ENCODE peak calls at places on chromosomes 1 and 21, in eight cellular contexts. One of them, this sample, is unnamed.

GRCh38 chr1:179217943-179218507 is 11.5 kb downstream of the ABL2 start:
- DNase-seq in endodermal cell: no peak
- DNase-seq in IMR-90: peak; percentile 55
- DNase-seq in GM23248: peak; percentile 69
- DNase-seq in fibroblast of lung: peak; percentile 49
- DNase-seq in neural progenitor cell: no peak
- DNase-seq in Karpas-422: peak; percentile 61
- DNase-seq in SK-N-SH: no peak
- DNase-seq in this sample: no peak

GRCh38 chr1:6822530-6823359 is 37.5 kb downstream of the CAMTA1 start:
- DNase-seq in endodermal cell: no peak
- DNase-seq in IMR-90: no peak
- DNase-seq in GM23248: no peak
- DNase-seq in fibroblast of lung: no peak
- DNase-seq in neural progenitor cell: no peak
- DNase-seq in Karpas-422: peak; percentile 72
- DNase-seq in SK-N-SH: no peak
- DNase-seq in this sample: no peak

GRCh38 chr1:22255341-22256212 is 112.7 kb upstream of the WNT4 start:
- DNase-seq in endodermal cell: no peak
- DNase-seq in IMR-90: no peak
- DNase-seq in GM23248: no peak
- DNase-seq in fibroblast of lung: no peak
- DNase-seq in neural progenitor cell: no peak
- DNase-seq in Karpas-422: no peak
- DNase-seq in SK-N-SH: no peak
- DNase-seq in this sample: no peak

GRCh38 chr1:2801535-2802291 is at the start of gene TTC34:
- DNase-seq in endodermal cell: no peak
- DNase-seq in IMR-90: no peak
- DNase-seq in GM23248: peak; percentile 18
- DNase-seq in fibroblast of lung: no peak
- DNase-seq in neural progenitor cell: no peak
- DNase-seq in Karpas-422: peak; percentile 85
- DNase-seq in SK-N-SH: peak; percentile 76
- DNase-seq in this sample: peak; percentile 71

GRCh38 chr1:173870252-173871075 is 2.3 kb downstream of the ZBTB37 start:
- DNase-seq in endodermal cell: no peak
- DNase-seq in IMR-90: no peak
- DNase-seq in GM23248: no peak
- DNase-seq in fibroblast of lung: no peak
- DNase-seq in neural progenitor cell: no peak
- DNase-seq in Karpas-422: no peak
- DNase-seq in SK-N-SH: peak; percentile 36
- DNase-seq in this sample: no peak

GRCh38 chr1:15288173-15288926 is 41.3 kb downstream of the FHAD1 start:
- DNase-seq in endodermal cell: peak; percentile 24
- DNase-seq in IMR-90: no peak
- DNase-seq in GM23248: no peak
- DNase-seq in fibroblast of lung: no peak
- DNase-seq in neural progenitor cell: no peak
- DNase-seq in Karpas-422: no peak
- DNase-seq in SK-N-SH: no peak
- DNase-seq in this sample: peak; percentile 16

GRCh38 chr1:216005916-216006315 is 417.3 kb downstream of the USH2A start:
- DNase-seq in endodermal cell: no peak
- DNase-seq in IMR-90: peak; percentile 71
- DNase-seq in GM23248: peak; percentile 35
- DNase-seq in fibroblast of lung: peak; percentile 74
- DNase-seq in neural progenitor cell: no peak
- DNase-seq in Karpas-422: no peak
- DNase-seq in SK-N-SH: no peak
- DNase-seq in this sample: no peak

GRCh38 chr1:51284487-51284954 is 45.8 kb downstream of the TTC39A start:
- DNase-seq in endodermal cell: no peak
- DNase-seq in IMR-90: peak; percentile 48
- DNase-seq in GM23248: no peak
- DNase-seq in fibroblast of lung: peak; percentile 57
- DNase-seq in neural progenitor cell: peak; percentile 40
- DNase-seq in Karpas-422: no peak
- DNase-seq in SK-N-SH: peak; percentile 71
- DNase-seq in this sample: no peak

GRCh38 chr1:172279951-172280350 is 140.5 kb upstream of the C1orf105 start:
- DNase-seq in endodermal cell: no peak
- DNase-seq in IMR-90: peak; percentile 45
- DNase-seq in GM23248: peak; percentile 50
- DNase-seq in fibroblast of lung: peak; percentile 88
- DNase-seq in neural progenitor cell: no peak
- DNase-seq in Karpas-422: no peak
- DNase-seq in SK-N-SH: no peak
- DNase-seq in this sample: no peak

GRCh38 chr1:6080469-6080868 is 34.8 kb downstream of the KCNAB2 start:
- DNase-seq in endodermal cell: peak; percentile 70
- DNase-seq in IMR-90: no peak
- DNase-seq in GM23248: peak; percentile 11
- DNase-seq in fibroblast of lung: no peak
- DNase-seq in neural progenitor cell: no peak
- DNase-seq in Karpas-422: no peak
- DNase-seq in SK-N-SH: peak; percentile 70
- DNase-seq in this sample: no peak

GRCh38 chr1:229238674-229239415 is 32.1 kb upstream of the RAB4A start:
- DNase-seq in endodermal cell: no peak
- DNase-seq in IMR-90: no peak
- DNase-seq in GM23248: peak; percentile 59
- DNase-seq in fibroblast of lung: peak; percentile 40
- DNase-seq in neural progenitor cell: no peak
- DNase-seq in Karpas-422: no peak
- DNase-seq in SK-N-SH: no peak
- DNase-seq in this sample: no peak

GRCh38 chr1:175830500-175830899 is 87.1 kb upstream of the TNR start:
- DNase-seq in endodermal cell: no peak
- DNase-seq in IMR-90: no peak
- DNase-seq in GM23248: no peak
- DNase-seq in fibroblast of lung: no peak
- DNase-seq in neural progenitor cell: no peak
- DNase-seq in Karpas-422: no peak
- DNase-seq in SK-N-SH: no peak
- DNase-seq in this sample: no peak

GRCh38 chr1:239982762-239983161 is 108.9 kb upstream of the FMN2 start:
- DNase-seq in endodermal cell: no peak
- DNase-seq in IMR-90: no peak
- DNase-seq in GM23248: peak; percentile 49
- DNase-seq in fibroblast of lung: peak; percentile 53
- DNase-seq in neural progenitor cell: no peak
- DNase-seq in Karpas-422: no peak
- DNase-seq in SK-N-SH: no peak
- DNase-seq in this sample: no peak

GRCh38 chr1:88979054-88979748 is 13.2 kb downstream of the KYAT3 start:
- DNase-seq in endodermal cell: no peak
- DNase-seq in IMR-90: peak; percentile 53
- DNase-seq in GM23248: peak; percentile 44
- DNase-seq in fibroblast of lung: peak; percentile 72
- DNase-seq in neural progenitor cell: no peak
- DNase-seq in Karpas-422: no peak
- DNase-seq in SK-N-SH: no peak
- DNase-seq in this sample: no peak

GRCh38 chr1:172977296-172978027 is 73.3 kb downstream of the TNFSF18 start:
- DNase-seq in endodermal cell: no peak
- DNase-seq in IMR-90: no peak
- DNase-seq in GM23248: peak; percentile 55
- DNase-seq in fibroblast of lung: no peak
- DNase-seq in neural progenitor cell: no peak
- DNase-seq in Karpas-422: no peak
- DNase-seq in SK-N-SH: no peak
- DNase-seq in this sample: no peak

GRCh38 chr1:74946389-74946788 is 187.8 kb upstream of the LHX8 start:
- DNase-seq in endodermal cell: no peak
- DNase-seq in IMR-90: no peak
- DNase-seq in GM23248: no peak
- DNase-seq in fibroblast of lung: no peak
- DNase-seq in neural progenitor cell: no peak
- DNase-seq in Karpas-422: no peak
- DNase-seq in SK-N-SH: no peak
- DNase-seq in this sample: no peak

GRCh38 chr1:24717867-24718650 is 27.2 kb upstream of the CLIC4 start:
- DNase-seq in endodermal cell: no peak
- DNase-seq in IMR-90: no peak
- DNase-seq in GM23248: no peak
- DNase-seq in fibroblast of lung: no peak
- DNase-seq in neural progenitor cell: no peak
- DNase-seq in Karpas-422: no peak
- DNase-seq in SK-N-SH: no peak
- DNase-seq in this sample: no peak

GRCh38 chr1:54559111-54559548 is 11.1 kb downstream of the ACOT11 start:
- DNase-seq in endodermal cell: no peak
- DNase-seq in IMR-90: no peak
- DNase-seq in GM23248: no peak
- DNase-seq in fibroblast of lung: no peak
- DNase-seq in neural progenitor cell: no peak
- DNase-seq in Karpas-422: peak; percentile 27
- DNase-seq in SK-N-SH: no peak
- DNase-seq in this sample: no peak

GRCh38 chr1:16924919-16925477 is 3.3 kb downstream of the CROCC start:
- DNase-seq in endodermal cell: peak; percentile 58
- DNase-seq in IMR-90: no peak
- DNase-seq in GM23248: no peak
- DNase-seq in fibroblast of lung: no peak
- DNase-seq in neural progenitor cell: no peak
- DNase-seq in Karpas-422: no peak
- DNase-seq in SK-N-SH: peak; percentile 77
- DNase-seq in this sample: peak; percentile 70

GRCh38 chr1:38121231-38121680 is 74.7 kb upstream of the POU3F1 start:
- DNase-seq in endodermal cell: no peak
- DNase-seq in IMR-90: no peak
- DNase-seq in GM23248: no peak
- DNase-seq in fibroblast of lung: no peak
- DNase-seq in neural progenitor cell: no peak
- DNase-seq in Karpas-422: no peak
- DNase-seq in SK-N-SH: no peak
- DNase-seq in this sample: no peak

GRCh38 chr21:42221581-42222345 is 2.8 kb downstream of the ABCG1 start:
- DNase-seq in endodermal cell: peak; percentile 14
- DNase-seq in IMR-90: peak; percentile 87
- DNase-seq in GM23248: no peak
- DNase-seq in fibroblast of lung: peak; percentile 76
- DNase-seq in neural progenitor cell: no peak
- DNase-seq in Karpas-422: no peak
- DNase-seq in SK-N-SH: no peak
- DNase-seq in this sample: no peak

GRCh38 chr1:21763236-21763635 is 19.7 kb downstream of the USP48 start:
- DNase-seq in endodermal cell: no peak
- DNase-seq in IMR-90: no peak
- DNase-seq in GM23248: no peak
- DNase-seq in fibroblast of lung: no peak
- DNase-seq in neural progenitor cell: no peak
- DNase-seq in Karpas-422: peak; percentile 48
- DNase-seq in SK-N-SH: no peak
- DNase-seq in this sample: no peak

GRCh38 chr1:163275222-163275621 is 46.5 kb upstream of the NUF2 start:
- DNase-seq in endodermal cell: no peak
- DNase-seq in IMR-90: peak; percentile 35
- DNase-seq in GM23248: peak; percentile 21
- DNase-seq in fibroblast of lung: peak; percentile 44
- DNase-seq in neural progenitor cell: no peak
- DNase-seq in Karpas-422: no peak
- DNase-seq in SK-N-SH: no peak
- DNase-seq in this sample: no peak

GRCh38 chr1:186974774-186975181 is 146.0 kb downstream of the PLA2G4A start:
- DNase-seq in endodermal cell: no peak
- DNase-seq in IMR-90: peak; percentile 99
- DNase-seq in GM23248: peak; percentile 97
- DNase-seq in fibroblast of lung: peak; percentile 96
- DNase-seq in neural progenitor cell: no peak
- DNase-seq in Karpas-422: no peak
- DNase-seq in SK-N-SH: peak; percentile 7
- DNase-seq in this sample: no peak
- H3K9ac ChIP-seq in endodermal cell: no peak overlapping the region
- H3K9ac ChIP-seq in IMR-90: no peak overlapping the region
- H3K9ac ChIP-seq in GM23248: peak overlapping the region; percentile 43
- H3K9ac ChIP-seq in fibroblast of lung: no peak overlapping the region
- H3K9ac ChIP-seq in neural progenitor cell: no peak overlapping the region
- H3K9ac ChIP-seq in Karpas-422: no peak overlapping the region
- H3K9ac ChIP-seq in SK-N-SH: peak overlapping the region; percentile 34
- H3K9ac ChIP-seq in this sample: no peak overlapping the region

GRCh38 chr21:29390778-29391177 is 92.1 kb downstream of the BACH1 start:
- DNase-seq in endodermal cell: no peak
- DNase-seq in IMR-90: no peak
- DNase-seq in GM23248: no peak
- DNase-seq in fibroblast of lung: no peak
- DNase-seq in neural progenitor cell: no peak
- DNase-seq in Karpas-422: no peak
- DNase-seq in SK-N-SH: no peak
- DNase-seq in this sample: no peak
- H3K27ac ChIP-seq in endodermal cell: no peak overlapping the region
- H3K27ac ChIP-seq in IMR-90: no peak overlapping the region
- H3K27ac ChIP-seq in GM23248: no peak overlapping the region
- H3K27ac ChIP-seq in fibroblast of lung: no peak overlapping the region
- H3K27ac ChIP-seq in neural progenitor cell: no peak overlapping the region
- H3K27ac ChIP-seq in Karpas-422: no peak overlapping the region
- H3K27ac ChIP-seq in SK-N-SH: no peak overlapping the region
- H3K27ac ChIP-seq in this sample: no peak overlapping the region

GRCh38 chr1:41805771-41806471 is 112.8 kb downstream of the HIVEP3 start:
- DNase-seq in endodermal cell: no peak
- DNase-seq in IMR-90: no peak
- DNase-seq in GM23248: no peak
- DNase-seq in fibroblast of lung: no peak
- DNase-seq in neural progenitor cell: no peak
- DNase-seq in Karpas-422: no peak
- DNase-seq in SK-N-SH: no peak
- DNase-seq in this sample: no peak
- H3K9ac ChIP-seq in endodermal cell: no peak overlapping the region
- H3K9ac ChIP-seq in IMR-90: no peak overlapping the region
- H3K9ac ChIP-seq in GM23248: no peak overlapping the region
- H3K9ac ChIP-seq in fibroblast of lung: no peak overlapping the region
- H3K9ac ChIP-seq in neural progenitor cell: no peak overlapping the region
- H3K9ac ChIP-seq in Karpas-422: no peak overlapping the region
- H3K9ac ChIP-seq in SK-N-SH: no peak overlapping the region
- H3K9ac ChIP-seq in this sample: no peak overlapping the region

GRCh38 chr1:64932962-64933295 is 33.4 kb downstream of the JAK1 start:
- DNase-seq in endodermal cell: no peak
- DNase-seq in IMR-90: no peak
- DNase-seq in GM23248: no peak
- DNase-seq in fibroblast of lung: no peak
- DNase-seq in neural progenitor cell: no peak
- DNase-seq in Karpas-422: no peak
- DNase-seq in SK-N-SH: no peak
- DNase-seq in this sample: no peak

GRCh38 chr1:64933296-64934070 is 32.9 kb downstream of the JAK1 start:
- DNase-seq in endodermal cell: no peak
- DNase-seq in IMR-90: peak; percentile 96
- DNase-seq in GM23248: peak; percentile 99
- DNase-seq in fibroblast of lung: peak; percentile 97
- DNase-seq in neural progenitor cell: no peak
- DNase-seq in Karpas-422: peak; percentile 68
- DNase-seq in SK-N-SH: no peak
- DNase-seq in this sample: no peak

GRCh38 chr1:64936958-64937357 is 29.4 kb downstream of the JAK1 start:
- DNase-seq in endodermal cell: no peak
- DNase-seq in IMR-90: peak; percentile 29
- DNase-seq in GM23248: peak; percentile 24
- DNase-seq in fibroblast of lung: no peak
- DNase-seq in neural progenitor cell: no peak
- DNase-seq in Karpas-422: no peak
- DNase-seq in SK-N-SH: no peak
- DNase-seq in this sample: no peak

GRCh38 chr1:64935551-64936158 is 30.7 kb downstream of the JAK1 start:
- DNase-seq in endodermal cell: no peak
- DNase-seq in IMR-90: no peak
- DNase-seq in GM23248: no peak
- DNase-seq in fibroblast of lung: no peak
- DNase-seq in neural progenitor cell: no peak
- DNase-seq in Karpas-422: no peak
- DNase-seq in SK-N-SH: no peak
- DNase-seq in this sample: no peak

GRCh38 chr1:64934115-64934880 is 32.1 kb downstream of the JAK1 start:
- DNase-seq in endodermal cell: no peak
- DNase-seq in IMR-90: peak; percentile 82
- DNase-seq in GM23248: peak; percentile 92
- DNase-seq in fibroblast of lung: peak; percentile 85
- DNase-seq in neural progenitor cell: no peak
- DNase-seq in Karpas-422: no peak
- DNase-seq in SK-N-SH: no peak
- DNase-seq in this sample: no peak
- H3K27ac ChIP-seq in endodermal cell: no peak overlapping the region
- H3K27ac ChIP-seq in IMR-90: peak overlapping the region; percentile 80
- H3K27ac ChIP-seq in GM23248: peak overlapping the region; percentile 98
- H3K27ac ChIP-seq in fibroblast of lung: peak overlapping the region; percentile 98
- H3K27ac ChIP-seq in neural progenitor cell: no peak overlapping the region
- H3K27ac ChIP-seq in Karpas-422: no peak overlapping the region
- H3K27ac ChIP-seq in SK-N-SH: no peak overlapping the region
- H3K27ac ChIP-seq in this sample: peak overlapping the region; percentile 67